ENCODE peak calls at places on chromosomes 12 and 14, in four cellular contexts. Y, K, S and V are unnamed samples.

GRCh38 chr12:124538194-124539082 is 29.0 kb downstream of the NCOR2 start:
- DNase-seq in S (no peak), Y (no peak), K (no peak), V (no peak)

GRCh38 chr12:111330800-111331752 is 37.8 kb downstream of the PHETA1 start:
- DNase-seq in Y (peak; percentile 75), K (peak; percentile 74), S (no peak), V (peak; percentile 42)

GRCh38 chr12:30965613-30965985 is 39.1 kb downstream of the TSPAN11 start:
- DNase-seq in Y (peak; percentile 90), K (no peak), S (no peak), V (no peak)

GRCh38 chr12:94458882-94459772 is 540 bp downstream of the CEP83 start:
- DNase-seq in K (no peak), S (no peak), Y (no peak), V (peak; percentile 10)

GRCh38 chr12:117842220-117842619 is 126.6 kb downstream of the KSR2 start:
- DNase-seq in K (no peak), Y (no peak), S (no peak), V (no peak)

GRCh38 chr12:120855823-120856589 is 48.2 kb downstream of the SPPL3 start:
- DNase-seq in S (no peak), K (no peak), Y (no peak), V (no peak)

GRCh38 chr12:50642035-50642451 is 121.9 kb upstream of the ATF1 start:
- DNase-seq in K (no peak), Y (no peak), S (no peak), V (no peak)

GRCh38 chr12:105013892-105014291 is 27.8 kb downstream of the NOPCHAP1 start:
- DNase-seq in Y (no peak), K (no peak), S (no peak), V (no peak)

GRCh38 chr14:70023871-70024270 is 144.7 kb downstream of the SMOC1 start:
- DNase-seq in Y (no peak), S (no peak), K (no peak), V (no peak)

GRCh38 chr12:14577344-14577743 is 9.7 kb upstream of the PLBD1 start:
- DNase-seq in K (no peak), S (peak; percentile 25), Y (no peak), V (no peak)

GRCh38 chr14:94427016-94427613 is 25.5 kb downstream of the SERPINA11 start:
- DNase-seq in K (peak; percentile 28), Y (no peak), S (no peak), V (no peak)

GRCh38 chr14:56874375-56874774 is 64.1 kb upstream of the OTX2 start:
- DNase-seq in K (peak; percentile 73), S (no peak), Y (peak; percentile 89), V (no peak)

GRCh38 chr12:52310622-52311281 is 10.4 kb downstream of the KRT83 start:
- DNase-seq in K (no peak), Y (no peak), S (no peak), V (no peak)

GRCh38 chr12:6538420-6539275 is 4.3 kb downstream of the GAPDH start:
- DNase-seq in S (no peak), Y (peak; percentile 84), K (no peak), V (peak; percentile 27)

GRCh38 chr12:6540181-6540877 is 6.0 kb downstream of the GAPDH start:
- DNase-seq in S (no peak), K (peak; percentile 75), Y (peak; percentile 99), V (no peak)

GRCh38 chr12:6536894-6537579 is 2.7 kb downstream of the GAPDH start:
- DNase-seq in Y (peak; percentile 66), S (no peak), K (no peak), V (no peak)

GRCh38 chr12:6541371-6542165 is 7.3 kb downstream of the GAPDH start:
- DNase-seq in S (no peak), Y (peak; percentile 50), K (no peak), V (no peak)

DNA sequence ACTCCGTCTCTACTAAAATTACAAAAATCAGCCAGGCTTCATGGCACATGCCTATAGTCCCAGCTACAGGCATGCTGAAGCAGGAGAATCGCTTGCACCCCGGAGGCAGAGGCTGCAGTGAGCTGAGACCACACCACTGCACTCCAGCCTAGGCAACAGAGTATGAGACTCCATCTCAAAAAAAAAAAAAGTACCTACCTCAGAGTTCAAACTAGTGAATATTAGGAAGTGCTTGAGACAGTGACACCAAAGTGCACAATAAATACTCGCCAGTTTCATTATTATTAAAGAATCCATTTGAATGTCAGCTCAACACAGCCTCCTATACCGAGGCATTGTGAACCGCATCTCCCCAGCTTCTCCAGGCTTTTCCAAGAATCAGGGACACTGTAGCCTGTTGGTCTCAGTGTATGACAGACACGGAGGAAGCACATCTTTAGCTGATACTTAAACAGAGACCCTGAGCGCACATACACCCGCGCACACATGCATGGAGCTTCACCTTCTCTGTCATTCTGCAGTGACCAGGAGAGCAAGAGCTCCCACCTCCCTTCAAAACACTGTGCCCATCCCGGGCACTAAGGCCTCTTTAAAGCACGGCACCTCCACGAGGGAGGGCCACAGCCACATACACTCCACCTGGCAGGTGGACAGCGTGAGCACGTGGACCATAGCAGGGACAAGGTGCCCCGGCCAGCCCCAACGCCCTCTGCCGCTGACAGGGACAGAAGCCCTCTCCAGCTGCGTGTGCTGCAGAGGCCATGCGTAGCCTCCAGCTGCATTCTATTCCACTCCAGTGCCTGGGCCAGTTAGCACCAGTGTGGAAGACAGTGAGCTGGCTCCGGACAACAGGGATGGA is 5.2 kb downstream of the GAPDH start:
- DNase-seq in S (no peak), Y (peak; percentile 66), K (peak; percentile 41), V (no peak)
- H3K27me3 ChIP-seq in S (no peaks in the 10 kb centered on the region), Y (no peaks in the 10 kb centered on the region), K (no peaks in the 10 kb centered on the region), V (no peaks in the 10 kb centered on the region)

GRCh38 chr14:88553886-88554457 is 835 bp downstream of the PTPN21 start:
- DNase-seq in K (no peak), S (no peak), Y (no peak), V (no peak)
- H3K27me3 ChIP-seq in K (peaks cover 16% of the 10 kb centered on the region), S (peaks cover 6% of the 10 kb centered on the region), Y (no peaks in the 10 kb centered on the region), V (no peaks in the 10 kb centered on the region)

DNA sequence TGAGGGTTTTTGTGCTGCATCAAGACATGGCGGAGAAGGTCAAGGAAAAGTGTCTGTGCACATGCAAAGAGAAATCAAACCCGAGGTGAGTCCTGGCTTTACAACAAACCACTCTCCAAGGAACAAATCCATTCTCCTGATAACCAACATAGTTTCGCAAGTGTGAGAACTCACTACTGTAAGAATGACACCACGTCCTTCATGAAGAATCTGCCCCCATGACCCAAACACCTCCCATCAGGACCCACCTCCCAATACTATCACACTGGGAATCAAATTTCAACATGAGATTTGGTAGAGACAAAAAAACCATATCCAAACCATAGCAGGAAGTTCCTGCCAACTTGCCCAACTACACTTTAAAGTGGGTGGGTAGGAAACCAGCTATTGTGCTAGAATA is 2.4 kb upstream of the ERC1 start:
- DNase-seq in S (no peak), Y (no peak), K (no peak), V (no peak)
- H3K27me3 ChIP-seq in S (peaks cover 1% of the 10 kb centered on the region), Y (no peaks in the 10 kb centered on the region), K (no peaks in the 10 kb centered on the region), V (no peaks in the 10 kb centered on the region)

GRCh38 chr14:93114713-93115068 is 1.0 kb downstream of the ITPK1 start:
- DNase-seq in S (no peak), Y (peak; percentile 68), K (peak; percentile 42), V (no peak)
- H3K27me3 ChIP-seq in S (no peaks in the 10 kb centered on the region), Y (no peaks in the 10 kb centered on the region), K (peaks cover 17% of the 10 kb centered on the region), V (no peaks in the 10 kb centered on the region)

GRCh38 chr12:207804-208203 is 6.2 kb downstream of the SLC6A12 start:
- DNase-seq in S (no peak), Y (no peak), K (no peak), V (no peak)
- H3K27me3 ChIP-seq in S (peaks cover 7% of the 10 kb centered on the region), Y (peaks cover 63% of the 10 kb centered on the region), K (peaks cover 100% of the 10 kb centered on the region), V (peaks cover 8% of the 10 kb centered on the region)